ENCODE peak calls at places on chromosomes 2 and 18, in eight cellular contexts. Y is upper lobe of right lung, N is heart right ventricle, M is T-helper 17 cell, X is endothelial cell, S is hepatic stellate cell, D is COR-L47, P is T-helper 2 cell. F is an unnamed sample.

GRCh38 chr2:128401680-128402079 is 83.0 kb upstream of the HS6ST1 start:
- DNase-seq in X (no peak), Y (peak; percentile 34), D (no peak), M (no peak), N (no peak), S (no peak), P (no peak), F (no peak)

GRCh38 chr2:48572797-48573196 is 42.8 kb downstream of the STON1 start:
- DNase-seq in P (no peak), X (no peak), D (peak; percentile 12), M (no peak), Y (no peak), S (no peak), N (no peak), F (peak; percentile 28)

GRCh38 chr2:72149556-72150156 is 2.0 kb upstream of the CYP26B1 start:
- DNase-seq in S (no peak), P (no peak), M (no peak), N (no peak), Y (peak; percentile 63), X (no peak), D (no peak), F (no peak)

GRCh38 chr18:811192-812122 is 585 bp downstream of the YES1 start:
- DNase-seq in S (peak; percentile 26), M (no peak), X (peak; percentile 60), N (peak; percentile 37), D (no peak), P (no peak), Y (peak; percentile 86), F (no peak)

GRCh38 chr2:203341741-203342310 is 13.6 kb downstream of the ABI2 start:
- DNase-seq in X (no peak), S (no peak), P (no peak), M (no peak), Y (no peak), N (no peak), D (no peak), F (no peak)

GRCh38 chr2:23387221-23387550 is 2.2 kb downstream of the KLHL29 start:
- DNase-seq in P (no peak), M (no peak), D (no peak), X (no peak), S (no peak), Y (no peak), N (no peak), F (peak; percentile 8)

GRCh38 chr18:58895385-58895784 is 30.7 kb downstream of the ZNF532 start:
- DNase-seq in S (no peak), N (no peak), D (no peak), X (no peak), P (no peak), M (no peak), Y (no peak), F (no peak)

GRCh38 chr2:231966886-231967285 is 5.4 kb downstream of the DIS3L2 start:
- DNase-seq in N (no peak), S (no peak), X (no peak), P (no peak), Y (no peak), M (no peak), D (no peak), F (no peak)

GRCh38 chr2:175769200-175769599 is 232.9 kb downstream of the LNPK start:
- DNase-seq in M (no peak), N (no peak), D (no peak), X (no peak), P (no peak), Y (no peak), S (no peak), F (no peak)

GRCh38 chr2:33498291-33498956 is 22.0 kb downstream of the RASGRP3 start:
- DNase-seq in D (no peak), P (no peak), M (no peak), N (no peak), S (no peak), Y (no peak), X (no peak), F (no peak)

GRCh38 chr2:69771461-69771860 is 29.5 kb downstream of the ANXA4 start:
- DNase-seq in X (no peak), M (no peak), N (no peak), P (no peak), S (no peak), Y (no peak), D (no peak), F (no peak)

GRCh38 chr2:86336350-86337234 is 834 bp downstream of the REEP1 start:
- DNase-seq in P (no peak), S (no peak), M (no peak), Y (no peak), X (no peak), D (no peak), N (no peak), F (peak; percentile 11)

GRCh38 chr2:150732064-150732463 is 244.6 kb upstream of the RND3 start:
- DNase-seq in M (no peak), Y (no peak), D (no peak), X (no peak), S (peak; percentile 8), P (no peak), N (no peak), F (no peak)

GRCh38 chr2:200127852-200128251 is 172.5 kb downstream of the MAIP1 start:
- DNase-seq in X (no peak), N (no peak), D (no peak), Y (no peak), S (no peak), P (no peak), M (no peak), F (no peak)

GRCh38 chr2:186457908-186458307 is 28.2 kb upstream of the ZC3H15 start:
- DNase-seq in N (no peak), Y (no peak), S (no peak), P (no peak), M (no peak), D (no peak), X (no peak), F (no peak)

GRCh38 chr2:151111599-151112278 is 149.9 kb downstream of the RBM43 start:
- DNase-seq in S (peak; percentile 32), M (no peak), N (no peak), P (no peak), X (no peak), Y (no peak), D (no peak), F (no peak)

GRCh38 chr18:61731693-61732376 is 161.0 kb downstream of the RNF152 start:
- DNase-seq in D (no peak), P (no peak), Y (no peak), M (no peak), N (no peak), X (no peak), S (no peak), F (no peak)

GRCh38 chr2:10877691-10878111 is 34.0 kb upstream of the KCNF1 start:
- DNase-seq in D (no peak), X (no peak), S (no peak), P (no peak), M (no peak), Y (no peak), N (no peak), F (no peak)

GRCh38 chr2:156935611-156936010 is 321.9 kb upstream of the GALNT5 start:
- DNase-seq in S (no peak), D (peak; percentile 58), P (no peak), M (no peak), X (no peak), Y (no peak), N (no peak), F (no peak)

GRCh38 chr2:137910641-137911040 is 53.6 kb upstream of the HNMT start:
- DNase-seq in M (no peak), P (no peak), X (no peak), N (no peak), S (no peak), Y (no peak), D (peak; percentile 16), F (no peak)

GRCh38 chr2:25347205-25347815 is 5.6 kb upstream of the DNMT3A start:
- DNase-seq in M (no peak), P (no peak), X (no peak), S (no peak), D (no peak), Y (no peak), N (no peak), F (no peak)

GRCh38 chr2:184053326-184053725 is 545.0 kb upstream of the ZNF804A start:
- DNase-seq in D (peak; percentile 64), X (no peak), S (no peak), M (no peak), P (no peak), N (no peak), Y (no peak), F (no peak)

GRCh38 chr2:7835693-7836680 is 845.9 kb upstream of the ID2 start:
- DNase-seq in P (no peak), D (no peak), N (no peak), M (no peak), Y (no peak), X (no peak), S (no peak), F (no peak)

GRCh38 chr2:217707116-217707742 is 295.6 kb downstream of the TNS1 start:
- DNase-seq in P (no peak), D (no peak), S (no peak), X (no peak), M (no peak), N (peak; percentile 11), Y (no peak), F (no peak)

GRCh38 chr2:190404487-190404886 is 3.7 kb upstream of the MFSD6 start:
- DNase-seq in S (peak; percentile 9), D (no peak), N (no peak), P (no peak), M (no peak), Y (no peak), X (no peak), F (no peak)

GRCh38 chr18:44229693-44230108 is 451.0 kb upstream of the SETBP1 start:
- DNase-seq in N (peak; percentile 61), S (no peak), M (no peak), P (no peak), D (no peak), X (peak; percentile 10), Y (peak; percentile 52), F (no peak)

GRCh38 chr2:111634995-111635538 is 248.9 kb downstream of the ANAPC1 start:
- DNase-seq in N (no peak), P (no peak), S (peak; percentile 46), X (no peak), M (no peak), D (no peak), Y (no peak), F (no peak)

GRCh38 chr2:216632952-216633615 is at the start of gene IGFBP2:
- DNase-seq in S (no peak), Y (no peak), D (peak; percentile 49), M (no peak), P (no peak), X (peak; percentile 79), N (peak; percentile 61), F (peak; percentile 67)

GRCh38 chr2:218021536-218022071 is 18.8 kb upstream of the TNS1 start:
- DNase-seq in N (peak; percentile 63), Y (peak; percentile 62), X (no peak), M (no peak), S (no peak), D (no peak), P (no peak), F (no peak)

GRCh38 chr2:88729061-88729745 is 37.7 kb downstream of the RPIA start:
- DNase-seq in X (no peak), Y (no peak), M (no peak), S (peak; percentile 18), P (no peak), D (no peak), N (no peak), F (no peak)

GRCh38 chr2:195535911-195536522 is 121.0 kb upstream of the SLC39A10 start:
- DNase-seq in M (peak; percentile 30), S (no peak), N (no peak), X (no peak), D (no peak), Y (peak; percentile 68), P (peak; percentile 26), F (no peak)

GRCh38 chr2:95158441-95158840 is 1.2 kb downstream of the ZNF514 start:
- DNase-seq in D (no peak), N (no peak), M (no peak), P (no peak), Y (no peak), X (no peak), S (no peak), F (no peak)

GRCh38 chr2:229714736-229715541 is 584 bp upstream of the DNER start:
- DNase-seq in M (peak; percentile 11), S (peak; percentile 69), Y (peak; percentile 80), X (peak; percentile 86), N (peak; percentile 52), P (no peak), D (no peak), F (peak; percentile 49)

GRCh38 chr2:46462936-46463335 is 16.4 kb upstream of the TMEM247 start:
- DNase-seq in X (no peak), P (no peak), D (no peak), N (no peak), Y (no peak), M (no peak), S (peak; percentile 27), F (no peak)

F was measured in neural crest cell.